ENCODE peak calls at places on chromosomes 7 and 10, in seven cellular contexts. M, A, O, J, I, E and S are unnamed samples.

GRCh38 chr7:35970458-35970857 is 169.6 kb downstream of the SEPTIN7 start:
- DNase-seq in M (no peak), A (no peak), O (no peak), J (no peak), I (no peak), E (no peak), S (no peak)

GRCh38 chr10:5284311-5285057 is 80.3 kb upstream of the UCN3 start:
- DNase-seq in M (no peak), A (no peak), O (no peak), J (no peak), I (no peak), E (no peak), S (no peak)

GRCh38 chr7:960269-960871 is 5.9 kb upstream of the ADAP1 start:
- DNase-seq in M (no peak), A (no peak), O (peak), J (no peak), I (no peak), E (no peak), S (no peak)

GRCh38 chr7:3867847-3868246 is 566.8 kb downstream of the SDK1 start:
- DNase-seq in M (no peak), A (no peak), O (no peak), J (no peak), I (no peak), E (no peak), S (no peak)

GRCh38 chr10:103510046-103510685 is 16.7 kb downstream of the NEURL1 start:
- DNase-seq in M (no peak), A (no peak), O (peak), J (no peak), I (peak), E (no peak), S (no peak)

GRCh38 chr10:93309062-93309461 is 173.1 kb downstream of the MYOF start:
- DNase-seq in M (no peak), A (no peak), O (no peak), J (no peak), I (no peak), E (no peak), S (no peak)

GRCh38 chr7:129778770-129779601 is 167.5 kb downstream of the NRF1 start:
- DNase-seq in M (no peak), A (no peak), O (no peak), J (no peak), I (peak), E (no peak), S (no peak)

GRCh38 chr10:52216852-52217251 is 97.2 kb upstream of the DKK1 start:
- DNase-seq in M (no peak), A (no peak), O (no peak), J (no peak), I (peak), E (no peak), S (no peak)

GRCh38 chr10:32950457-32951109 is 7.4 kb downstream of the ITGB1 start:
- DNase-seq in M (no peak), A (no peak), O (no peak), J (no peak), I (no peak), E (no peak), S (no peak)

GRCh38 chr10:69801434-69802315 is at the start of gene COL13A1:
- DNase-seq in M (no peak), A (no peak), O (peak), J (no peak), I (peak), E (no peak), S (no peak)

GRCh38 chr10:23200586-23200985 is 8.5 kb downstream of the PTF1A start:
- DNase-seq in M (no peak), A (no peak), O (no peak), J (no peak), I (no peak), E (no peak), S (no peak)

GRCh38 chr7:1912472-1913289 is 242.6 kb downstream of the ELFN1 start:
- DNase-seq in M (no peak), A (no peak), O (no peak), J (no peak), I (no peak), E (no peak), S (no peak)

GRCh38 chr10:99461230-99461629 is 30.8 kb upstream of the GOT1 start:
- DNase-seq in M (no peak), A (no peak), O (no peak), J (no peak), I (no peak), E (no peak), S (no peak)

GRCh38 chr7:27199820-27200760 is at the start of gene HOXA13:
- DNase-seq in M (no peak), A (no peak), O (peak), J (peak), I (peak), E (no peak), S (no peak)

GRCh38 chr10:106242301-106242700 is 922.2 kb downstream of the SORCS1 start:
- DNase-seq in M (no peak), A (no peak), O (no peak), J (no peak), I (no peak), E (no peak), S (no peak)

GRCh38 chr10:71252195-71252594 is 39.8 kb downstream of the UNC5B start:
- DNase-seq in M (no peak), A (no peak), O (no peak), J (no peak), I (no peak), E (no peak), S (no peak)